ENCODE peak calls at places on chromosome 9, in eight cellular contexts. B is anterior cingulate cortex; L is SK-MEL-5; E is amniotic stem cell; Z is left cardiac atrium; T is activated CD8-positive, alpha-beta T cell treated with anti-CD3 and anti-CD28 coated beads, Interleukin-2, amount 10 ng/mL, durations not matched to agents 7 days and 5 days; R is stimulated activated CD4-positive, alpha-beta T cell treated with anti-CD3 and anti-CD28 coated beads, Interleukin-1b, Interleukin-23, amount 100 ng/mL, for 24 hours; I is Daoy. C is an unnamed sample.

GRCh38 chr9:19999491-20000057 is 210.7 kb upstream of the SLC24A2 start:
- DNase-seq in B (no peak), L (no peak), E (peak), Z (no peak), T (peak), R (no peak), I (peak), C (peak)

GRCh38 chr9:75170898-75171360 is 82.6 kb downstream of the OSTF1 start:
- DNase-seq in B (no peak), L (no peak), E (no peak), Z (no peak), T (no peak), R (no peak), I (peak), C (no peak)

GRCh38 chr9:136517012-136517743 is 28.7 kb downstream of the NOTCH1 start:
- DNase-seq in B (no peak), L (no peak), E (no peak), Z (no peak), T (no peak), R (no peak), I (no peak), C (no peak)

GRCh38 chr9:11973511-11973910 is 719.7 kb upstream of the TYRP1 start:
- DNase-seq in B (no peak), L (no peak), E (no peak), Z (no peak), T (no peak), R (no peak), I (no peak), C (no peak)

GRCh38 chr9:613771-614347 is 227.6 kb upstream of the DMRT1 start:
- DNase-seq in B (peak), L (peak), E (peak), Z (peak), T (peak), R (no peak), I (peak), C (peak)

GRCh38 chr9:124595743-124596142 is 88.5 kb upstream of the NR5A1 start:
- DNase-seq in B (no peak), L (peak), E (no peak), Z (no peak), T (no peak), R (no peak), I (no peak), C (no peak)

GRCh38 chr9:70421272-70422180 is 7.1 kb upstream of the KLF9 start:
- DNase-seq in B (peak), L (peak), E (no peak), Z (no peak), T (peak), R (no peak), I (peak), C (no peak)

GRCh38 chr9:119938871-119939270 is 569.6 kb upstream of the BRINP1 start:
- DNase-seq in B (no peak), L (no peak), E (no peak), Z (no peak), T (no peak), R (no peak), I (no peak), C (no peak)

GRCh38 chr9:134617246-134617645 is 24.4 kb upstream of the COL5A1 start:
- DNase-seq in B (no peak), L (no peak), E (no peak), Z (peak), T (no peak), R (no peak), I (no peak), C (no peak)

GRCh38 chr9:124708070-124708469 is 63.0 kb downstream of the NR6A1 start:
- DNase-seq in B (no peak), L (no peak), E (no peak), Z (no peak), T (no peak), R (no peak), I (no peak), C (no peak)

GRCh38 chr9:112050544-112051475 is 124.3 kb downstream of the SUSD1 start:
- DNase-seq in B (no peak), L (peak), E (peak), Z (peak), T (no peak), R (no peak), I (peak), C (no peak)

GRCh38 chr9:68852941-68853340 is 147.9 kb downstream of the PIP5K1B start:
- DNase-seq in B (no peak), L (no peak), E (no peak), Z (no peak), T (no peak), R (no peak), I (no peak), C (no peak)

GRCh38 chr9:110997847-110998246 is 40.4 kb downstream of the LPAR1 start:
- DNase-seq in B (no peak), L (no peak), E (no peak), Z (no peak), T (no peak), R (no peak), I (no peak), C (no peak)

GRCh38 chr9:16869961-16870605 is 387 bp downstream of the BNC2 start:
- DNase-seq in B (no peak), L (no peak), E (no peak), Z (peak), T (no peak), R (no peak), I (peak), C (no peak)

GRCh38 chr9:84808416-84808815 is 138.9 kb downstream of the NTRK2 start:
- DNase-seq in B (no peak), L (no peak), E (no peak), Z (no peak), T (no peak), R (no peak), I (no peak), C (no peak)